ENCODE peak calls at places on chromosome 19, in seven cellular contexts. K is lung, Y is ovary, J is HFF-Myc, M is stomach, H is astrocyte of the cerebellum, L is WERI-Rb-1. E is an unnamed sample.
A peak's percentile ranks its signal among the peaks of the same experiment; 100 is the strongest.

GRCh38 chr19:54158812-54159351 is 639 bp downstream of the LENG1 start:
- DNase-seq in L (no peak), H (no peak), Y (no peak), M (no peak), K (no peak), J (no peak), E (no peak)

GRCh38 chr19:51821921-51822716 is 27.2 kb downstream of the FPR3 start:
- DNase-seq in Y (no peak), M (no peak), L (no peak), H (no peak), J (no peak), K (no peak), E (no peak)

GRCh38 chr19:42397315-42398166 is 7.4 kb upstream of the CNFN start:
- DNase-seq in H (no peak), M (no peak), J (no peak), L (no peak), Y (no peak), K (no peak), E (no peak)

GRCh38 chr19:1470864-1471513 is 8.0 kb downstream of the C19orf25 start:
- DNase-seq in L (peak; percentile 66), Y (no peak), M (no peak), J (no peak), K (no peak), H (no peak), E (no peak)

GRCh38 chr19:30522359-30522758 is 150.2 kb downstream of the ZNF536 start:
- DNase-seq in Y (no peak), H (no peak), K (no peak), J (no peak), M (no peak), L (no peak), E (no peak)

GRCh38 chr19:55254625-55254977 is 4.2 kb downstream of the PPP6R1 start:
- DNase-seq in Y (no peak), H (no peak), L (no peak), K (no peak), M (no peak), J (no peak), E (no peak)

GRCh38 chr19:35940839-35941238 is 4.7 kb downstream of the LRFN3 start:
- DNase-seq in K (no peak), Y (no peak), M (no peak), J (no peak), H (no peak), L (no peak), E (no peak)

GRCh38 chr19:12000152-12000981 is 35.1 kb downstream of the ZNF433 start:
- DNase-seq in Y (no peak), H (peak; percentile 20), J (no peak), L (no peak), K (no peak), M (no peak), E (no peak)

GRCh38 chr19:35995655-35995993 is 636 bp downstream of the SDHAF1 start:
- DNase-seq in K (peak; percentile 54), Y (peak; percentile 71), J (no peak), M (no peak), H (no peak), L (peak; percentile 68), E (no peak)

DNA sequence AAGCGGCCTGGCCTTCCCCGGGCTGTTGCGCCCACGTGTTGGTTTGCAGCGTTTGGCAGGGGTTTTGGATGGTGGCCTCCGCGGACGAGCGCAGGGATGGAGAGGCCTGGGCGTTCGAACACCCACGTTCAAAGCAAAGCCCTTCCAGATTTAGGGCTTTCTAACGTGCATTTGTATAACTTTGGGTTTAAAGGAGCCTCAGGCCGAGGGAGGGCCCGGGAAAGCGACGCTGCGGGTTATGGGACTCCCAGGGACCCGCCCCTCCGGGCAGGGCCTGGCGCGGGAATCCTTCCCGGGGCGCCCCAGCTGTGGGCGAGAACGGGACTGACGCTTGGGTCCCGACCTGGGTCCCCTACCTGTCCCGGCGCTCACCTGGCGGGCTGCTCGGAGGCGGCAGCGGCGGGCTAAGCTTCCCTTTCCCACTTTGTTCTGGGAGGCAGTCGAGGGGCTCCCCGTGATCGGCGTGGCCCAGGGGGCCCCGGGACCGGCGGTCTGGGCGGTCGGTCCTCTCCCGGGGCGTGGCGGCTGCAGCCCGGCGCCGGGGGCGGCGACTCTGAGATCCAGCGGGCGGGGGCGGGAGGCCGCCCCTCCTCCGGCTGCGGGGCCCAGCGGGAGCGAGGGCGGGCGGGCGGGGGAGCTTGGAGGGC is at the start of gene FBXO17:
- DNase-seq in J (no peak), Y (peak; percentile 79), K (peak; percentile 32), L (peak; percentile 77), M (peak; percentile 44), H (no peak), E (peak; percentile 39)
- TF ChIP-seq CTCF in J (no peak), Y (no peak), K (no peak), L (no peak), M (no peak), H (no peak), E (no peak)

GRCh38 chr19:19662866-19663291 is 597 bp downstream of the ATP13A1 start:
- DNase-seq in Y (no peak), K (peak; percentile 44), J (no peak), M (no peak), L (no peak), H (no peak), E (no peak)

GRCh38 chr19:19661141-19661674 is 2.3 kb downstream of the ATP13A1 start:
- DNase-seq in Y (no peak), L (no peak), K (no peak), M (no peak), H (no peak), J (no peak), E (no peak)

GRCh38 chr19:19662344-19662743 is 1.1 kb downstream of the ATP13A1 start:
- DNase-seq in H (no peak), J (no peak), Y (no peak), M (no peak), L (no peak), K (no peak), E (no peak)

GRCh38 chr19:19661675-19662251 is 1.7 kb downstream of the ATP13A1 start:
- DNase-seq in K (no peak), H (no peak), J (no peak), M (no peak), L (peak; percentile 77), Y (no peak), E (no peak)

DNA sequence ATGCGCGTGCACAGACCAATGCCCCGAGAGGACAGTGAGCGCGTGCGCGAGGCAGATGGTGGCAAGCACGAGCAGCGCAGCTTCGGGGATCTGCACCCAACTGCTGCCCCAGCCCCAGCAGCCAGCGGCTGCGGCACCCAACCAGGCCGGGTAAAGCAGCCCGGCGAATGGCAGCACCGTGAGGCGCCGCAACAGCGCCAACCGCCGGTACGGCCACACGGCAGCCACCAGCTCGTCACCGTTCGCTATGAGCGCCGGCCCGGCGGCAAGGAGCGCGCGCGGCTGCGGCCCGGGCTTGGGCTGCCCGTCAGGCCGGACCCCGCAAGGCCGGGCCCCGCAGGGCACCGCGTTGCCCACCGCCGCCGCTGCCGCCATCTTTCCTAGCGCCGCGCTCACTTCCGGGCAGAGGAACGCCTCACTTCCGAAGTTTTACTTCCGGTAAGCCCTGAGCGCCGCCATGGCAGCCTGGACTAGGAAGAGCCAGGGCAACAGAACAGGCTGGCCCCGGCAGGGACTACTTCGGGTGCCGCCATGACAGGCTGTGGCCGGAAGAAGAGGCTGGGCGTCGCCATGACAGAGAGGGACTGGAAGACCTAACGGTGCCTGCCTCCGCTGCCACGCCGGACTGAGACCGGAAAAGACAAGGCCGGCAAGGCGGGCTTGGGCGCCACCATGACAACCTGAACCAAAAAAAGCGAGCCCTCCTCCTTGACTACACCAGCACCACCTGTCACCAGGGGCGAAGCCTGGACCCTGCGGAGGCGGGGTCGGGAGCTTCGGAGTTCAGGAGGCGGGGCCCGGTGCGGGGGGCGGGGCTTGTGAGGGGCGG is at the start of gene ATP13A1:
- DNase-seq in M (peak; percentile 96), J (peak; percentile 81), K (peak; percentile 97), Y (peak; percentile 97), L (peak; percentile 98), H (peak; percentile 93), E (peak; percentile 87)
- TF ChIP-seq CTCF in M (no peak), J (no peak), K (no peak), Y (no peak), L (no peak), H (peak; percentile 9), E (peak; percentile 40)

GRCh38 chr19:27975419-27976005 is 1237.4 kb downstream of the UQCRFS1 start:
- DNase-seq in Y (no peak), J (no peak), K (no peak), L (no peak), M (no peak), H (no peak), E (no peak)

GRCh38 chr19:27972291-27973040 is 1240.5 kb downstream of the UQCRFS1 start:
- DNase-seq in J (no peak), M (no peak), L (no peak), K (no peak), H (peak; percentile 68), Y (no peak), E (no peak)

GRCh38 chr19:27971071-27971470 is 1241.9 kb downstream of the UQCRFS1 start:
- DNase-seq in J (no peak), M (no peak), L (no peak), K (no peak), Y (no peak), H (no peak), E (no peak)

GRCh38 chr19:27971869-27972268 is 1241.1 kb downstream of the UQCRFS1 start:
- DNase-seq in Y (no peak), M (no peak), J (no peak), K (no peak), L (no peak), H (no peak), E (no peak)

DNA sequence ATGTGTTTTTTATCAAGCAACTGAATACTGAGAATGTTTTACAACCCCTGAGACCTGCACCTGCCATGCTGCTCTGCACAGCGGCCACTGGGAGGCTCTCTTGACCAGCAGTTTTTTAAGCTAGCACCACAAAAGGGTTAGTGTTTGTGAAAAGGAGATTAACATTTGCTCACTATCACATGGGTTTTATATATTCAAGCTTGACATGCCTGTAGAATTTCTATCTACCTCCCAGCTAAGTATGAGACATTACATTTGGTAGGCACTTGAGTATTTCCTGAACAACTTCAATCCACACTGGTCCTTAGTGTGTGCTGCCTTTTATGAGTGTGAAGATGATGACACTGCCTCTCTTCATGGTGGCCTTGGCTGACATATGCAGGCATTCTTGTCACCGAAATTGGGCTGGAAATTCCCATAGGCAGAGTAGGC is 1238.9 kb downstream of the UQCRFS1 start:
- DNase-seq in H (peak; percentile 55), Y (no peak), J (no peak), L (peak; percentile 76), K (no peak), M (peak; percentile 43), E (peak; percentile 40)
- TF ChIP-seq CTCF in H (peak; percentile 92), Y (no peak), J (peak; percentile 51), L (peak; percentile 77), K (no peak), M (no peak), E (peak; percentile 85)

DNA sequence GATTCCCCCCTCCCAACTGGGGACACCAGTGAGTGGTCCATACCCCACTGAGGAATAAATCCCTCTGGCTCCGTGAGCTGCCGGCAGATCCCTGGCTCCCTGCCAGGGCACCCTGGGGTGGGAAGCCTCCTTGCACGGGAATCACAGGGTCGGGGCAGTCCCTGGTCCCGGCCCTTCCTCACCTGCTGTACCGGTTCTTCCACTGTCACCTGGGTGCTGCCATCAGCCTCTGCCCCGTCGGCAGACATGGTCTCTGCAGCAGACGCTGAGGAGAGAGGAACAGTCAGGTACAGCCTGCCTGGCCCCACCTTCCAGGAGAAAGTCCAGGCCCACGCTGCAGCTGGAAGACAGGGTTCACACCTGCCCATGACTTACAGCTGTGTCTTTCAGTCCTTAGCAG is 6.3 kb downstream of the PLIN3 start:
- DNase-seq in L (no peak), K (no peak), Y (no peak), J (no peak), H (no peak), M (peak; percentile 58), E (no peak)
- TF ChIP-seq CTCF in L (no peak), K (no peak), Y (no peak), J (no peak), H (no peak), M (no peak), E (no peak)